ENCODE peak calls at places on chromosomes 4 and X, in nine cellular contexts. One of them, this sample, is unnamed.
A peak's percentile ranks its signal among the peaks of the same experiment; 100 is the strongest.

GRCh38 chr4:157242871-157243270 is 22.3 kb downstream of the GRIA2 start:
- ATAC-seq in HCT116: no peak
- ATAC-seq in pancreas: no peak
- ATAC-seq in effector memory CD8-positive, alpha-beta T cell: no peak
- ATAC-seq in activated CD8-positive, alpha-beta T cell treated with anti-CD3 and anti-CD28 coated beads for 36 hours: no peak
- ATAC-seq in SK-N-SH treated with all-trans-retinoic acid at 6 μM for 48 hours: no peak
- ATAC-seq in activated naive CD8-positive, alpha-beta T cell treated with anti-CD3 and anti-CD28 coated beads, Interleukin-2, amount 10 ng/mL, durations not matched to agents 7 days and 5 days: no peak
- ATAC-seq in left ventricle myocardium superior: no peak
- ATAC-seq in lung: no peak
- ATAC-seq in this sample: no peak

GRCh38 chrX:19708683-19709082 is 178.7 kb downstream of the SH3KBP1 start:
- ATAC-seq in activated CD8-positive, alpha-beta T cell treated with anti-CD3 and anti-CD28 coated beads for 36 hours: peak; percentile 39
- ATAC-seq in activated naive CD8-positive, alpha-beta T cell treated with anti-CD3 and anti-CD28 coated beads, Interleukin-2, amount 10 ng/mL, durations not matched to agents 7 days and 5 days: no peak
- ATAC-seq in pancreas: no peak
- ATAC-seq in effector memory CD8-positive, alpha-beta T cell: no peak
- ATAC-seq in SK-N-SH treated with all-trans-retinoic acid at 6 μM for 48 hours: no peak
- ATAC-seq in HCT116: no peak
- ATAC-seq in left ventricle myocardium superior: no peak
- ATAC-seq in lung: no peak
- ATAC-seq in this sample: peak; percentile 46

GRCh38 chrX:10098235-10098819 is 58.4 kb upstream of the CLCN4 start:
- ATAC-seq in activated CD8-positive, alpha-beta T cell treated with anti-CD3 and anti-CD28 coated beads for 36 hours: peak; percentile 61
- ATAC-seq in effector memory CD8-positive, alpha-beta T cell: peak; percentile 88
- ATAC-seq in pancreas: no peak
- ATAC-seq in lung: no peak
- ATAC-seq in activated naive CD8-positive, alpha-beta T cell treated with anti-CD3 and anti-CD28 coated beads, Interleukin-2, amount 10 ng/mL, durations not matched to agents 7 days and 5 days: peak; percentile 74
- ATAC-seq in SK-N-SH treated with all-trans-retinoic acid at 6 μM for 48 hours: no peak
- ATAC-seq in left ventricle myocardium superior: no peak
- ATAC-seq in HCT116: no peak
- ATAC-seq in this sample: peak; percentile 65

GRCh38 chr4:127586922-127587571 is 45.7 kb upstream of the INTU start:
- ATAC-seq in SK-N-SH treated with all-trans-retinoic acid at 6 μM for 48 hours: peak; percentile 98
- ATAC-seq in activated CD8-positive, alpha-beta T cell treated with anti-CD3 and anti-CD28 coated beads for 36 hours: peak; percentile 74
- ATAC-seq in lung: no peak
- ATAC-seq in effector memory CD8-positive, alpha-beta T cell: no peak
- ATAC-seq in activated naive CD8-positive, alpha-beta T cell treated with anti-CD3 and anti-CD28 coated beads, Interleukin-2, amount 10 ng/mL, durations not matched to agents 7 days and 5 days: peak; percentile 65
- ATAC-seq in HCT116: peak; percentile 100
- ATAC-seq in pancreas: peak; percentile 46
- ATAC-seq in left ventricle myocardium superior: peak; percentile 60
- ATAC-seq in this sample: peak; percentile 55

GRCh38 chrX:154024271-154024670 is 4.6 kb upstream of the IRAK1 start:
- ATAC-seq in effector memory CD8-positive, alpha-beta T cell: no peak
- ATAC-seq in pancreas: no peak
- ATAC-seq in HCT116: no peak
- ATAC-seq in activated naive CD8-positive, alpha-beta T cell treated with anti-CD3 and anti-CD28 coated beads, Interleukin-2, amount 10 ng/mL, durations not matched to agents 7 days and 5 days: no peak
- ATAC-seq in activated CD8-positive, alpha-beta T cell treated with anti-CD3 and anti-CD28 coated beads for 36 hours: no peak
- ATAC-seq in SK-N-SH treated with all-trans-retinoic acid at 6 μM for 48 hours: no peak
- ATAC-seq in lung: no peak
- ATAC-seq in left ventricle myocardium superior: no peak
- ATAC-seq in this sample: no peak

GRCh38 chr4:98937977-98938376 is 9.0 kb upstream of the EIF4E start:
- ATAC-seq in effector memory CD8-positive, alpha-beta T cell: no peak
- ATAC-seq in lung: no peak
- ATAC-seq in pancreas: no peak
- ATAC-seq in HCT116: no peak
- ATAC-seq in activated CD8-positive, alpha-beta T cell treated with anti-CD3 and anti-CD28 coated beads for 36 hours: no peak
- ATAC-seq in activated naive CD8-positive, alpha-beta T cell treated with anti-CD3 and anti-CD28 coated beads, Interleukin-2, amount 10 ng/mL, durations not matched to agents 7 days and 5 days: no peak
- ATAC-seq in left ventricle myocardium superior: no peak
- ATAC-seq in SK-N-SH treated with all-trans-retinoic acid at 6 μM for 48 hours: no peak
- ATAC-seq in this sample: no peak

GRCh38 chr4:2497931-2498330 is 29.0 kb downstream of the RNF4 start:
- ATAC-seq in activated naive CD8-positive, alpha-beta T cell treated with anti-CD3 and anti-CD28 coated beads, Interleukin-2, amount 10 ng/mL, durations not matched to agents 7 days and 5 days: no peak
- ATAC-seq in effector memory CD8-positive, alpha-beta T cell: peak; percentile 51
- ATAC-seq in left ventricle myocardium superior: peak; percentile 35
- ATAC-seq in activated CD8-positive, alpha-beta T cell treated with anti-CD3 and anti-CD28 coated beads for 36 hours: no peak
- ATAC-seq in HCT116: no peak
- ATAC-seq in SK-N-SH treated with all-trans-retinoic acid at 6 μM for 48 hours: no peak
- ATAC-seq in lung: peak; percentile 34
- ATAC-seq in pancreas: no peak
- ATAC-seq in this sample: no peak

GRCh38 chrX:43557792-43558191 is 98.3 kb upstream of the MAOA start:
- ATAC-seq in left ventricle myocardium superior: peak; percentile 45
- ATAC-seq in activated naive CD8-positive, alpha-beta T cell treated with anti-CD3 and anti-CD28 coated beads, Interleukin-2, amount 10 ng/mL, durations not matched to agents 7 days and 5 days: no peak
- ATAC-seq in lung: no peak
- ATAC-seq in effector memory CD8-positive, alpha-beta T cell: peak; percentile 56
- ATAC-seq in activated CD8-positive, alpha-beta T cell treated with anti-CD3 and anti-CD28 coated beads for 36 hours: no peak
- ATAC-seq in pancreas: peak; percentile 75
- ATAC-seq in HCT116: no peak
- ATAC-seq in SK-N-SH treated with all-trans-retinoic acid at 6 μM for 48 hours: peak; percentile 55
- ATAC-seq in this sample: no peak

GRCh38 chr4:23827971-23828680 is 61.7 kb downstream of the PPARGC1A start:
- ATAC-seq in pancreas: no peak
- ATAC-seq in lung: no peak
- ATAC-seq in SK-N-SH treated with all-trans-retinoic acid at 6 μM for 48 hours: no peak
- ATAC-seq in activated CD8-positive, alpha-beta T cell treated with anti-CD3 and anti-CD28 coated beads for 36 hours: no peak
- ATAC-seq in effector memory CD8-positive, alpha-beta T cell: no peak
- ATAC-seq in activated naive CD8-positive, alpha-beta T cell treated with anti-CD3 and anti-CD28 coated beads, Interleukin-2, amount 10 ng/mL, durations not matched to agents 7 days and 5 days: no peak
- ATAC-seq in left ventricle myocardium superior: peak; percentile 19
- ATAC-seq in HCT116: no peak
- ATAC-seq in this sample: no peak

GRCh38 chr4:18105023-18106011 is 83.8 kb upstream of the LCORL start:
- ATAC-seq in left ventricle myocardium superior: no peak
- ATAC-seq in lung: no peak
- ATAC-seq in activated naive CD8-positive, alpha-beta T cell treated with anti-CD3 and anti-CD28 coated beads, Interleukin-2, amount 10 ng/mL, durations not matched to agents 7 days and 5 days: no peak
- ATAC-seq in SK-N-SH treated with all-trans-retinoic acid at 6 μM for 48 hours: no peak
- ATAC-seq in HCT116: no peak
- ATAC-seq in effector memory CD8-positive, alpha-beta T cell: no peak
- ATAC-seq in pancreas: no peak
- ATAC-seq in activated CD8-positive, alpha-beta T cell treated with anti-CD3 and anti-CD28 coated beads for 36 hours: no peak
- ATAC-seq in this sample: no peak

GRCh38 chr4:110394871-110395270 is 81.1 kb upstream of the ENPEP start:
- ATAC-seq in SK-N-SH treated with all-trans-retinoic acid at 6 μM for 48 hours: no peak
- ATAC-seq in effector memory CD8-positive, alpha-beta T cell: no peak
- ATAC-seq in activated CD8-positive, alpha-beta T cell treated with anti-CD3 and anti-CD28 coated beads for 36 hours: no peak
- ATAC-seq in left ventricle myocardium superior: no peak
- ATAC-seq in activated naive CD8-positive, alpha-beta T cell treated with anti-CD3 and anti-CD28 coated beads, Interleukin-2, amount 10 ng/mL, durations not matched to agents 7 days and 5 days: no peak
- ATAC-seq in HCT116: no peak
- ATAC-seq in pancreas: no peak
- ATAC-seq in lung: no peak
- ATAC-seq in this sample: no peak

GRCh38 chrX:54639346-54640102 is 109.5 kb downstream of the GNL3L start:
- ATAC-seq in pancreas: peak; percentile 96
- ATAC-seq in lung: peak; percentile 93
- ATAC-seq in SK-N-SH treated with all-trans-retinoic acid at 6 μM for 48 hours: peak; percentile 98
- ATAC-seq in activated naive CD8-positive, alpha-beta T cell treated with anti-CD3 and anti-CD28 coated beads, Interleukin-2, amount 10 ng/mL, durations not matched to agents 7 days and 5 days: peak; percentile 94
- ATAC-seq in activated CD8-positive, alpha-beta T cell treated with anti-CD3 and anti-CD28 coated beads for 36 hours: peak; percentile 94
- ATAC-seq in HCT116: peak; percentile 95
- ATAC-seq in left ventricle myocardium superior: peak; percentile 98
- ATAC-seq in effector memory CD8-positive, alpha-beta T cell: peak; percentile 88
- ATAC-seq in this sample: peak; percentile 95

GRCh38 chr4:53802500-53802899 is 211.2 kb upstream of the LNX1 start:
- ATAC-seq in activated naive CD8-positive, alpha-beta T cell treated with anti-CD3 and anti-CD28 coated beads, Interleukin-2, amount 10 ng/mL, durations not matched to agents 7 days and 5 days: no peak
- ATAC-seq in effector memory CD8-positive, alpha-beta T cell: no peak
- ATAC-seq in activated CD8-positive, alpha-beta T cell treated with anti-CD3 and anti-CD28 coated beads for 36 hours: no peak
- ATAC-seq in left ventricle myocardium superior: peak; percentile 87
- ATAC-seq in SK-N-SH treated with all-trans-retinoic acid at 6 μM for 48 hours: no peak
- ATAC-seq in lung: no peak
- ATAC-seq in pancreas: no peak
- ATAC-seq in HCT116: no peak
- ATAC-seq in this sample: no peak

GRCh38 chr4:185787926-185788679 is 23.9 kb downstream of the SORBS2 start:
- ATAC-seq in SK-N-SH treated with all-trans-retinoic acid at 6 μM for 48 hours: no peak
- ATAC-seq in HCT116: no peak
- ATAC-seq in pancreas: no peak
- ATAC-seq in effector memory CD8-positive, alpha-beta T cell: no peak
- ATAC-seq in activated naive CD8-positive, alpha-beta T cell treated with anti-CD3 and anti-CD28 coated beads, Interleukin-2, amount 10 ng/mL, durations not matched to agents 7 days and 5 days: no peak
- ATAC-seq in left ventricle myocardium superior: peak; percentile 21
- ATAC-seq in activated CD8-positive, alpha-beta T cell treated with anti-CD3 and anti-CD28 coated beads for 36 hours: no peak
- ATAC-seq in lung: no peak
- ATAC-seq in this sample: no peak

GRCh38 chrX:97609357-97609756 is 725.6 kb downstream of the RPA4 start:
- ATAC-seq in pancreas: no peak
- ATAC-seq in HCT116: no peak
- ATAC-seq in effector memory CD8-positive, alpha-beta T cell: no peak
- ATAC-seq in activated CD8-positive, alpha-beta T cell treated with anti-CD3 and anti-CD28 coated beads for 36 hours: no peak
- ATAC-seq in lung: no peak
- ATAC-seq in SK-N-SH treated with all-trans-retinoic acid at 6 μM for 48 hours: no peak
- ATAC-seq in left ventricle myocardium superior: no peak
- ATAC-seq in activated naive CD8-positive, alpha-beta T cell treated with anti-CD3 and anti-CD28 coated beads, Interleukin-2, amount 10 ng/mL, durations not matched to agents 7 days and 5 days: no peak
- ATAC-seq in this sample: no peak

GRCh38 chr4:24809376-24809775 is 14.0 kb downstream of the SOD3 start:
- ATAC-seq in activated CD8-positive, alpha-beta T cell treated with anti-CD3 and anti-CD28 coated beads for 36 hours: no peak
- ATAC-seq in activated naive CD8-positive, alpha-beta T cell treated with anti-CD3 and anti-CD28 coated beads, Interleukin-2, amount 10 ng/mL, durations not matched to agents 7 days and 5 days: no peak
- ATAC-seq in HCT116: peak; percentile 83
- ATAC-seq in lung: no peak
- ATAC-seq in SK-N-SH treated with all-trans-retinoic acid at 6 μM for 48 hours: peak; percentile 82
- ATAC-seq in pancreas: no peak
- ATAC-seq in effector memory CD8-positive, alpha-beta T cell: no peak
- ATAC-seq in left ventricle myocardium superior: peak; percentile 40
- ATAC-seq in this sample: no peak

GRCh38 chr4:154422152-154422551 is 69.4 kb downstream of the DCHS2 start:
- ATAC-seq in left ventricle myocardium superior: no peak
- ATAC-seq in lung: no peak
- ATAC-seq in activated naive CD8-positive, alpha-beta T cell treated with anti-CD3 and anti-CD28 coated beads, Interleukin-2, amount 10 ng/mL, durations not matched to agents 7 days and 5 days: no peak
- ATAC-seq in activated CD8-positive, alpha-beta T cell treated with anti-CD3 and anti-CD28 coated beads for 36 hours: no peak
- ATAC-seq in SK-N-SH treated with all-trans-retinoic acid at 6 μM for 48 hours: no peak
- ATAC-seq in HCT116: no peak
- ATAC-seq in pancreas: no peak
- ATAC-seq in effector memory CD8-positive, alpha-beta T cell: no peak
- ATAC-seq in this sample: no peak

GRCh38 chrX:153971632-153972367 is at the start of gene HCFC1:
- ATAC-seq in pancreas: peak; percentile 71
- ATAC-seq in SK-N-SH treated with all-trans-retinoic acid at 6 μM for 48 hours: peak; percentile 67
- ATAC-seq in lung: peak; percentile 74
- ATAC-seq in left ventricle myocardium superior: peak; percentile 77
- ATAC-seq in activated CD8-positive, alpha-beta T cell treated with anti-CD3 and anti-CD28 coated beads for 36 hours: peak; percentile 32
- ATAC-seq in effector memory CD8-positive, alpha-beta T cell: peak; percentile 43
- ATAC-seq in HCT116: peak; percentile 47
- ATAC-seq in activated naive CD8-positive, alpha-beta T cell treated with anti-CD3 and anti-CD28 coated beads, Interleukin-2, amount 10 ng/mL, durations not matched to agents 7 days and 5 days: peak; percentile 31
- ATAC-seq in this sample: peak; percentile 48

GRCh38 chr4:105659190-105659589 is 49.3 kb downstream of the INTS12 start:
- ATAC-seq in HCT116: no peak
- ATAC-seq in lung: no peak
- ATAC-seq in left ventricle myocardium superior: no peak
- ATAC-seq in effector memory CD8-positive, alpha-beta T cell: no peak
- ATAC-seq in SK-N-SH treated with all-trans-retinoic acid at 6 μM for 48 hours: no peak
- ATAC-seq in pancreas: no peak
- ATAC-seq in activated naive CD8-positive, alpha-beta T cell treated with anti-CD3 and anti-CD28 coated beads, Interleukin-2, amount 10 ng/mL, durations not matched to agents 7 days and 5 days: no peak
- ATAC-seq in activated CD8-positive, alpha-beta T cell treated with anti-CD3 and anti-CD28 coated beads for 36 hours: no peak
- ATAC-seq in this sample: no peak

GRCh38 chr4:88196523-88197185 is 38.2 kb upstream of the ABCG2 start:
- ATAC-seq in pancreas: no peak
- ATAC-seq in lung: no peak
- ATAC-seq in activated CD8-positive, alpha-beta T cell treated with anti-CD3 and anti-CD28 coated beads for 36 hours: peak; percentile 39
- ATAC-seq in HCT116: no peak
- ATAC-seq in effector memory CD8-positive, alpha-beta T cell: no peak
- ATAC-seq in SK-N-SH treated with all-trans-retinoic acid at 6 μM for 48 hours: no peak
- ATAC-seq in activated naive CD8-positive, alpha-beta T cell treated with anti-CD3 and anti-CD28 coated beads, Interleukin-2, amount 10 ng/mL, durations not matched to agents 7 days and 5 days: no peak
- ATAC-seq in left ventricle myocardium superior: no peak
- ATAC-seq in this sample: peak; percentile 86

GRCh38 chr4:98516441-98517323 is 141.7 kb downstream of the TSPAN5 start:
- ATAC-seq in pancreas: no peak
- ATAC-seq in effector memory CD8-positive, alpha-beta T cell: no peak
- ATAC-seq in left ventricle myocardium superior: no peak
- ATAC-seq in SK-N-SH treated with all-trans-retinoic acid at 6 μM for 48 hours: peak; percentile 16
- ATAC-seq in lung: no peak
- ATAC-seq in activated CD8-positive, alpha-beta T cell treated with anti-CD3 and anti-CD28 coated beads for 36 hours: no peak
- ATAC-seq in activated naive CD8-positive, alpha-beta T cell treated with anti-CD3 and anti-CD28 coated beads, Interleukin-2, amount 10 ng/mL, durations not matched to agents 7 days and 5 days: no peak
- ATAC-seq in HCT116: peak; percentile 55
- ATAC-seq in this sample: no peak

GRCh38 chr4:80173841-80174240 is 23.5 kb upstream of the PRDM8 start:
- ATAC-seq in left ventricle myocardium superior: no peak
- ATAC-seq in activated CD8-positive, alpha-beta T cell treated with anti-CD3 and anti-CD28 coated beads for 36 hours: no peak
- ATAC-seq in pancreas: no peak
- ATAC-seq in activated naive CD8-positive, alpha-beta T cell treated with anti-CD3 and anti-CD28 coated beads, Interleukin-2, amount 10 ng/mL, durations not matched to agents 7 days and 5 days: no peak
- ATAC-seq in lung: no peak
- ATAC-seq in HCT116: no peak
- ATAC-seq in SK-N-SH treated with all-trans-retinoic acid at 6 μM for 48 hours: peak; percentile 70
- ATAC-seq in effector memory CD8-positive, alpha-beta T cell: peak; percentile 5
- ATAC-seq in this sample: peak; percentile 23

GRCh38 chr4:181528570-181529184 is 714.5 kb upstream of the TENM3 start:
- ATAC-seq in SK-N-SH treated with all-trans-retinoic acid at 6 μM for 48 hours: peak; percentile 99
- ATAC-seq in left ventricle myocardium superior: peak; percentile 82
- ATAC-seq in pancreas: peak; percentile 81
- ATAC-seq in activated naive CD8-positive, alpha-beta T cell treated with anti-CD3 and anti-CD28 coated beads, Interleukin-2, amount 10 ng/mL, durations not matched to agents 7 days and 5 days: no peak
- ATAC-seq in activated CD8-positive, alpha-beta T cell treated with anti-CD3 and anti-CD28 coated beads for 36 hours: no peak
- ATAC-seq in HCT116: peak; percentile 96
- ATAC-seq in lung: no peak
- ATAC-seq in effector memory CD8-positive, alpha-beta T cell: no peak
- ATAC-seq in this sample: no peak

GRCh38 chrX:2870650-2871049 is 41.9 kb downstream of the GYG2 start:
- ATAC-seq in activated naive CD8-positive, alpha-beta T cell treated with anti-CD3 and anti-CD28 coated beads, Interleukin-2, amount 10 ng/mL, durations not matched to agents 7 days and 5 days: no peak
- ATAC-seq in lung: no peak
- ATAC-seq in left ventricle myocardium superior: no peak
- ATAC-seq in pancreas: no peak
- ATAC-seq in activated CD8-positive, alpha-beta T cell treated with anti-CD3 and anti-CD28 coated beads for 36 hours: no peak
- ATAC-seq in SK-N-SH treated with all-trans-retinoic acid at 6 μM for 48 hours: no peak
- ATAC-seq in effector memory CD8-positive, alpha-beta T cell: no peak
- ATAC-seq in HCT116: no peak
- ATAC-seq in this sample: no peak

GRCh38 chr4:169167958-169168357 is 102.8 kb downstream of the SH3RF1 start:
- ATAC-seq in SK-N-SH treated with all-trans-retinoic acid at 6 μM for 48 hours: no peak
- ATAC-seq in activated CD8-positive, alpha-beta T cell treated with anti-CD3 and anti-CD28 coated beads for 36 hours: peak; percentile 13
- ATAC-seq in effector memory CD8-positive, alpha-beta T cell: no peak
- ATAC-seq in lung: no peak
- ATAC-seq in left ventricle myocardium superior: no peak
- ATAC-seq in pancreas: no peak
- ATAC-seq in HCT116: no peak
- ATAC-seq in activated naive CD8-positive, alpha-beta T cell treated with anti-CD3 and anti-CD28 coated beads, Interleukin-2, amount 10 ng/mL, durations not matched to agents 7 days and 5 days: no peak
- ATAC-seq in this sample: peak; percentile 38

GRCh38 chrX:2697741-2698294 is 6.7 kb downstream of the CD99 start:
- ATAC-seq in lung: no peak
- ATAC-seq in SK-N-SH treated with all-trans-retinoic acid at 6 μM for 48 hours: no peak
- ATAC-seq in activated naive CD8-positive, alpha-beta T cell treated with anti-CD3 and anti-CD28 coated beads, Interleukin-2, amount 10 ng/mL, durations not matched to agents 7 days and 5 days: no peak
- ATAC-seq in effector memory CD8-positive, alpha-beta T cell: no peak
- ATAC-seq in pancreas: no peak
- ATAC-seq in left ventricle myocardium superior: no peak
- ATAC-seq in activated CD8-positive, alpha-beta T cell treated with anti-CD3 and anti-CD28 coated beads for 36 hours: no peak
- ATAC-seq in HCT116: no peak
- ATAC-seq in this sample: no peak

GRCh38 chrX:17542123-17542522 is 167.1 kb downstream of the NHS start:
- ATAC-seq in pancreas: no peak
- ATAC-seq in SK-N-SH treated with all-trans-retinoic acid at 6 μM for 48 hours: no peak
- ATAC-seq in activated CD8-positive, alpha-beta T cell treated with anti-CD3 and anti-CD28 coated beads for 36 hours: no peak
- ATAC-seq in activated naive CD8-positive, alpha-beta T cell treated with anti-CD3 and anti-CD28 coated beads, Interleukin-2, amount 10 ng/mL, durations not matched to agents 7 days and 5 days: no peak
- ATAC-seq in left ventricle myocardium superior: peak; percentile 73
- ATAC-seq in effector memory CD8-positive, alpha-beta T cell: no peak
- ATAC-seq in HCT116: no peak
- ATAC-seq in lung: no peak
- ATAC-seq in this sample: no peak